ENCODE peak calls at places on chromosomes 5 and 9, in seven cellular contexts. G, A, V, Z, L, O and C are unnamed samples. For H3K9me3, the result is how much of the 10 kb centered on the place peaks cover.

GRCh38 chr5:31021181-31021624 is 172.3 kb upstream of the CDH6 start:
- DNase-seq in L (no peak), A (no peak), V (peak), G (no peak), O (peak), Z (no peak), C (no peak)

GRCh38 chr9:128588581-128589233 is 36.3 kb downstream of the SPTAN1 start:
- DNase-seq in Z (no peak), O (no peak), A (no peak), L (no peak), G (no peak), V (no peak), C (no peak)

GRCh38 chr5:85604378-85604777 is 1013.4 kb upstream of the COX7C start:
- DNase-seq in V (no peak), Z (no peak), O (no peak), G (no peak), L (no peak), A (no peak), C (no peak)

GRCh38 chr9:112712678-112713077 is 5.2 kb downstream of the INIP start:
- DNase-seq in V (no peak), O (no peak), Z (no peak), G (no peak), A (no peak), L (no peak), C (no peak)

GRCh38 chr5:113804943-113805342 is 291.4 kb downstream of the YTHDC2 start:
- DNase-seq in V (no peak), G (no peak), O (no peak), Z (no peak), L (peak), A (no peak), C (no peak)

GRCh38 chr5:87277279-87277835 is 9.7 kb downstream of the RASA1 start:
- DNase-seq in L (no peak), Z (no peak), G (no peak), A (no peak), O (no peak), V (peak), C (no peak)

GRCh38 chr5:128111818-128112448 is 28.4 kb downstream of the SLC12A2 start:
- DNase-seq in O (peak), A (no peak), V (peak), Z (no peak), G (no peak), L (no peak), C (no peak)

GRCh38 chr5:96427823-96428222 is 5.2 kb downstream of the PCSK1 start:
- DNase-seq in Z (no peak), A (no peak), V (peak), L (peak), O (no peak), G (no peak), C (peak)

GRCh38 chr9:14389622-14390021 is 75.7 kb upstream of the NFIB start:
- DNase-seq in Z (no peak), G (no peak), A (no peak), O (no peak), V (no peak), L (no peak), C (no peak)

GRCh38 chr9:71769175-71770165 is 1.2 kb upstream of the CEMIP2 start:
- DNase-seq in A (peak), Z (peak), V (no peak), L (peak), O (no peak), G (peak), C (peak)

GRCh38 chr9:23826120-23826629 is at the start of gene ELAVL2:
- DNase-seq in G (peak), Z (peak), L (peak), V (peak), A (peak), O (peak), C (no peak)

GRCh38 chr9:118418887-118419620 is 714.9 kb downstream of the TLR4 start:
- DNase-seq in Z (no peak), G (no peak), O (no peak), L (no peak), A (no peak), V (no peak), C (no peak)

GRCh38 chr9:7003876-7004275 is 246.1 kb downstream of the KDM4C start:
- DNase-seq in Z (no peak), G (no peak), O (no peak), A (no peak), V (no peak), L (no peak), C (no peak)

GRCh38 chr5:33167541-33167940 is 273.2 kb upstream of the TARS1 start:
- DNase-seq in L (no peak), A (no peak), V (no peak), G (no peak), O (no peak), Z (no peak), C (no peak)

GRCh38 chr9:70438341-70438924 is 24.0 kb upstream of the KLF9 start:
- DNase-seq in G (no peak), V (peak), L (no peak), O (no peak), Z (peak), A (no peak), C (peak)

GRCh38 chr9:84793251-84793650 is 123.7 kb downstream of the NTRK2 start:
- DNase-seq in G (no peak), Z (no peak), O (no peak), A (no peak), V (no peak), L (no peak), C (no peak)

GRCh38 chr5:158560170-158560569 is 539.5 kb downstream of the EBF1 start:
- DNase-seq in V (no peak), A (no peak), O (no peak), Z (no peak), G (no peak), L (no peak), C (no peak)

GRCh38 chr5:7680260-7680659 is 170.7 kb downstream of the CFAP90 start:
- DNase-seq in L (no peak), O (no peak), A (no peak), Z (no peak), G (no peak), V (no peak), C (no peak)

GRCh38 chr9:111298831-111299603 is 31.0 kb downstream of the OR2K2 start:
- DNase-seq in G (peak), L (no peak), V (peak), Z (no peak), A (no peak), O (peak), C (peak)

GRCh38 chr9:120886490-120886967 is 9.5 kb upstream of the PHF19 start:
- DNase-seq in O (no peak), L (no peak), G (no peak), V (peak), A (no peak), Z (no peak), C (no peak)

DNA sequence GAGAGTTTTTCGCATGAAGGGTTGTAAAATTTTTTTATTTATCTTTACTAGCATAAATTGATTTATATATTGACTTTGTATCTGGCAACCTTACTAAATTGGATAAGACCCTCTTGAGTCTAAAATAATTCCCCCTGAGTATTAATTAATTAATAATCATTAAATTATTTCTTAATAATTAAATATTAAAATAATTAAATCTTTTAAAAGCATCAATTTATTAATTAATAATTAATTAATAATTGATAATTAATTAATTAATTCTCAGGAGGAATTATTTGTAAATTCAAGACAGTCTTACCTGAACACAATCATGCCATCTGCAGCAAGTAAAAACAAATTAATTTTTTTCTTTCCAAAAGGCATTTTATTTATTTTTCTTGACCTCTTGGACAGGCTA is 370.4 kb upstream of the PTPRD start:
- DNase-seq in G (no peak), V (no peak), Z (no peak), O (no peak), L (no peak), A (no peak), C (no peak)
- H3K9me3 ChIP-seq in G (under half), V (under half), Z (under half), O (under half), L (under half), A (under half), C (under half)

DNA sequence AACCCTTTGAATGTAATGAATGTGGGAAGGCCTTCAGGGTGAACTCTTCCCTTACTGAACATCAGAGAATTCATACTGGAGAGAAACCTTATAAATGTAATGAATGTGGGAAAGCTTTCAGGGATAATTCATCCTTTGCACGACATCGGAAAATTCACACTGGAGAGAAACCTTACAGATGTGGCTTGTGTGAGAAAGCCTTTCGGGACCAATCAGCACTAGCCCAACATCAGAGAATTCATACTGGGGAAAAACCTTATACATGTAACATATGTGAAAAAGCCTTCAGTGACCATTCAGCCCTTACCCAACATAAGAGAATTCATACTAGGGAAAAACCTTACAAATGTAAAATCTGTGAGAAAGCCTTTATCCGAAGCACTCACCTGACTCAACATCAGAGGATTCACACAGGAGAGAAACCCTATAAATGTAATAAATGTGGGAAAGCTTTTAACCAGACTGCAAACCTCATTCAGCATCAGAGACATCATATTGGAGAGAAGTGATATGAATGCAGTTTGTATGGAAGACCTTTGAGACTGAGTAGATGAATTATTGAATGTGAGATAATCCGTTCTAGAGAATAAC is 24.6 kb downstream of the ZNF454 start:
- DNase-seq in G (no peak), V (no peak), Z (no peak), L (no peak), A (no peak), O (no peak), C (no peak)
- H3K9me3 ChIP-seq in G (under half), V (half or more), Z (half or more), L (half or more), A (under half), O (half or more), C (half or more)

GRCh38 chr5:24059716-24060115 is 552.3 kb downstream of the PRDM9 start:
- DNase-seq in Z (no peak), O (no peak), G (no peak), A (no peak), L (no peak), V (no peak), C (no peak)
- H3K9me3 ChIP-seq in Z (under half), O (under half), G (under half), A (under half), L (under half), V (under half), C (under half)

GRCh38 chr5:175098301-175098700 is 345.7 kb downstream of the DRD1 start:
- DNase-seq in A (no peak), O (no peak), Z (no peak), G (no peak), V (no peak), L (no peak), C (no peak)
- H3K9me3 ChIP-seq in A (under half), O (under half), Z (under half), G (under half), V (under half), L (under half), C (under half)

GRCh38 chr5:172005708-172006377 is 595 bp downstream of the FBXW11 start:
- DNase-seq in O (no peak), A (no peak), Z (peak), V (no peak), G (no peak), L (peak), C (peak)

GRCh38 chr5:172002310-172002709 is 4.1 kb downstream of the FBXW11 start:
- DNase-seq in G (no peak), O (no peak), L (no peak), Z (no peak), V (no peak), A (no peak), C (peak)

GRCh38 chr5:172003750-172004149 is 2.7 kb downstream of the FBXW11 start:
- DNase-seq in L (no peak), Z (no peak), G (no peak), A (no peak), O (no peak), V (no peak), C (no peak)

GRCh38 chr5:172004824-172005237 is 1.6 kb downstream of the FBXW11 start:
- DNase-seq in L (no peak), V (no peak), O (no peak), Z (no peak), G (peak), A (no peak), C (peak)

DNA sequence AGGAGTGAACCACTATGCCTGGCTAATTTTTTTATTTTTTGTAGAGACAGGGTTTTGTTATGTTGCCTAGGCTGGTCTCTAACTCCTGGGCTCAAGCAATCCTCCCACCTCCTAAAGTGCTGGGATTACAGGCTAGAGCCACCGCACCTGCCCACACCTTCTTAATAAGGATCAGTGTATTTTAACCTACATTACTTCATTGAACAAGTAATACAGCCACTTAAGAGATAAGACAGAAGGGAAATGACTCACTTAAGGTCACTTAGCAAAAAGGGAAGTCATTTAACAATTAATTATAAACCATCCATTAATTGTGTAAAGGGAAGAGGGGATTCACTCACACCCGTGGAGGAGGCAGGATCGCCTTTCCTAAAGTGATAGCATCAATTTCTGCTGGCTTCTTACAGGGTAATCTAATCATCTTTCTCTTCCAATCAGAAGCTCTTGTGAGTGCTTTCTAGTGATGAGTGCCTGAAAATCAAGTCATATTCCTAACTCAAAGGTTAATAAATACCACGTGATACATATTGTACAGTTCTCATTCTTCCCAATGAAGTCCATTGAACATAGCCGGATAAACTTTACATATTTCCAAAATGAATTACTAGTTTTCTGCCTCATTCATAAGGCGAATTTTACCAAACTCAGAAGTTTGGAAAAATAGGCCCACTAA is 3.5 kb downstream of the FBXW11 start:
- DNase-seq in V (no peak), G (no peak), A (no peak), L (no peak), Z (no peak), O (no peak), C (no peak)
- H3K9me3 ChIP-seq in V (under half), G (under half), A (under half), L (under half), Z (under half), O (under half), C (under half)

DNA sequence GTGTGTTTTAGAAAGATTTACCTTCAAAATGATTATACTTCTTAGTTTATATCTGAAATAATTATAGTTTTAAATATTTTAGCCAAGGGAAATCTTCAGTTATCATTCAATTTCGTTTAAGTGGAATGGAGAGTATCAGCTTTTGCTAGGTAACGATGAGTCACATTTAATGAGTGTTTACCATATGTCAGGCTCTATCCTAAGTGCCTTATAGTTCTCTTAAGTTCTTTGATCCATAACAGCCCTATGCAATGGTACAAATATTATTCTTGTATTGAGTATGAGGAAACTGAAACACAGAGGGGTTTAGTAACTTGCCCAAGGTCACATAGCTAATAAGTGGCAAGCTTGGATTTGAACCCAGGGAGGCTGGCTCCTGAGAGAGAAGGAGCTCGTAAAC is 37.5 kb upstream of the SHB start:
- DNase-seq in A (no peak), O (no peak), L (no peak), G (no peak), V (no peak), Z (no peak), C (no peak)
- H3K9me3 ChIP-seq in A (under half), O (under half), L (under half), G (under half), V (under half), Z (under half), C (under half)

GRCh38 chr5:141355641-141356040 is 820 bp downstream of the PCDHGA4 start:
- DNase-seq in G (no peak), Z (no peak), A (no peak), V (no peak), O (no peak), L (no peak), C (no peak)
- H3K9me3 ChIP-seq in G (under half), Z (half or more), A (under half), V (half or more), O (half or more), L (half or more), C (under half)

DNA sequence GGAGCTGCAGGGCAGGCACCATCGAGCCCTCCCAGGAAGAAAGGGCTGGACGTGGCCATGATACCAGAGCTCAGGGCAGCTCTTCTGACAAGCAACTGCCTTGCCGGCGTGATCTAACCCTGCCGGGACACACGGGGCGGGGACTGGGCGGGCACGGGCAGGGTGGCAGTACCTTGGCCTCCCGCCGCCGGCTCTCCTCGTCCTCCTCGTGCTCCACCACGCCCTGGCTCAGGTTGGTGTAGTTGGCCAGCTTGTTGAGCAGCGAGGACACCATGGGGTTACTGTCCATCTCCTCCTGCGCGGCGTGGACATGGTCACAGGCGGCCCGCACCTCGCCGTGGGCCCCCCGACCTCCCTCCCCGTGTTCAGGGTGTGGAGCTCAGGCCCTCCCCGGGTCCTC is 18.5 kb downstream of the SLC12A7 start:
- DNase-seq in V (no peak), G (no peak), Z (no peak), A (no peak), L (no peak), O (no peak), C (no peak)
- H3K9me3 ChIP-seq in V (under half), G (under half), Z (under half), A (under half), L (under half), O (under half), C (under half)

GRCh38 chr9:92980085-92980745 is 32.9 kb downstream of the FGD3 start:
- DNase-seq in A (no peak), G (no peak), L (no peak), Z (no peak), O (no peak), V (no peak), C (no peak)

GRCh38 chr9:92986175-92987110 is 39.1 kb downstream of the FGD3 start:
- DNase-seq in Z (no peak), O (no peak), G (peak), V (no peak), A (peak), L (no peak), C (peak)

GRCh38 chr9:92982130-92982529 is 34.8 kb downstream of the FGD3 start:
- DNase-seq in G (no peak), Z (no peak), V (no peak), L (no peak), A (no peak), O (no peak), C (no peak)

GRCh38 chr9:92984976-92985375 is 37.7 kb downstream of the FGD3 start:
- DNase-seq in A (no peak), O (no peak), G (no peak), V (no peak), Z (no peak), L (no peak), C (no peak)

DNA sequence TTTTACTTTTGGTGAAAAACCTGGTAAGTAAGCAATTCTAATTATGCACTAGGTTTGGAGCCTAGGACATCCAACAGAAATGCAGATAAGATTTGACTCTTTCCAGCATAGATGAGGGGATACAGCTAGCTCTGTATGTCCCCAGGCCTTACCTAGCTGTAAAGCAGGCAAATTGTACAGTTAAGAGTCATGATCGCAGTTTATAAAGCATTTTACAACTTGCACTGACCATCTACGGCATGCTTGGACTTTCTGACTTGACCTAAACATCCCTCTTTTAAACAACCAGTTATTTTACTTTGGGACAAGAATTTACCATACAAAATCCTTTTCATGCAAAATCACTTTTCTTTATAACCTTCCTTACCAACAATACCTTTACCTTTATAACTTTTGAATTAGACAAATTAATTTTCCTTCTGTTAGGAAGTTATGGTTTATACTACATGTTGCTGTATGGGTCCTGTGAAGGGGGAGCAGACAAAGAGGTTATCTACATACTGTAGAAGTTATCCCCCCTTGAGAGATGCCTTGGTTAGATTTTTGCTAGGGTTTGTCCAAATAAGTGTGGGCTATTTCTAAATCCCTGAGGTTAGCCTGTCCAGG is 36.8 kb downstream of the FGD3 start:
- DNase-seq in L (peak), Z (no peak), V (peak), A (no peak), O (no peak), G (no peak), C (no peak)
- H3K9me3 ChIP-seq in L (half or more), Z (under half), V (under half), A (under half), O (under half), G (under half), C (under half)